ENCODE peak calls at places on chromosome X, in four cellular contexts. K is HepG2, I is H1, Z is HCT116. H is an unnamed sample.

GRCh38 chrX:144732588-144732987 is 514.7 kb upstream of the SPANXN1 start:
- DNase-seq in K (no peak), I (no peak), Z (no peak), H (no peak)

GRCh38 chrX:24333371-24333770 is 19.5 kb upstream of the SUPT20HL2 start:
- DNase-seq in K (no peak), I (no peak), Z (no peak), H (no peak)

GRCh38 chrX:113260474-113260873 is 419.8 kb upstream of the AMOT start:
- DNase-seq in K (peak), I (no peak), Z (peak), H (no peak)

GRCh38 chrX:104750146-104750699 is 184.2 kb downstream of the IL1RAPL2 start:
- DNase-seq in K (no peak), I (no peak), Z (no peak), H (no peak)

GRCh38 chrX:50475208-50475607 is 4.6 kb upstream of the DGKK start:
- DNase-seq in K (no peak), I (no peak), Z (no peak), H (no peak)

GRCh38 chrX:1534321-1535168 is 2.4 kb downstream of the P2RY8 start:
- DNase-seq in K (no peak), I (peak), Z (no peak), H (peak)

GRCh38 chrX:153886915-153887314 is 942 bp upstream of the L1CAM start:
- DNase-seq in K (no peak), I (no peak), Z (no peak), H (no peak)

GRCh38 chrX:3066555-3066954 is 25.3 kb downstream of the ARSF start:
- DNase-seq in K (no peak), I (no peak), Z (no peak), H (no peak)

GRCh38 chrX:41518841-41519220 is 71.7 kb downstream of the NYX start:
- DNase-seq in K (no peak), I (no peak), Z (no peak), H (no peak)

GRCh38 chrX:23554304-23554703 is 113.0 kb upstream of the PRDX4 start:
- DNase-seq in K (peak), I (no peak), Z (peak), H (no peak)

GRCh38 chrX:115177941-115178340 is 11.3 kb upstream of the RBMXL3 start:
- DNase-seq in K (no peak), I (no peak), Z (no peak), H (no peak)

GRCh38 chrX:111095974-111096870 is at the start of gene PAK3:
- DNase-seq in K (no peak), I (peak), Z (no peak), H (no peak)

GRCh38 chrX:349196-349595 is 30.6 kb upstream of the GTPBP6 start:
- DNase-seq in K (no peak), I (no peak), Z (no peak), H (no peak)

DNA sequence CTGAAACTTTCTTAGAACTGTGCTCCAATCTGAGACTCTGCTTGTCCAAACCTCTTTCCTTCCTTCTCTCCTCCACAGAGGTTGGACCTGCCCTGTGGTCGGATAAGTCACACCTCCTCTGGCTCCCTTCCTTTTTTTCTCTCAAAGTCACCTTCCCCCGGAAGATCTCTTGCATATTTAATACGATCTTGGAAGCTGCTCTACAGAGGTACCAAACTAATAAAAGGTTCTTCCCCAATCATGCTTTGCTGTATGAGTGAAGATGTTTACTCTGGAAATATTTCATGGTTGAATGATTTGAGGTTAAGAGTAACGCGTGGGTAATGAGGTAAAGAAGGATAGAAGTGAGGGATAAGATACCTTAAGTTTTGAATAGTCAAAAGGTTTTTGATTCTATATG is 166.0 kb downstream of the ATG4A start:
- DNase-seq in K (no peak), I (no peak), Z (no peak), H (no peak)
- TF ChIP-seq FOSL1 in K (no peak), I (no peak), Z (no peak), H (no peak)

DNA sequence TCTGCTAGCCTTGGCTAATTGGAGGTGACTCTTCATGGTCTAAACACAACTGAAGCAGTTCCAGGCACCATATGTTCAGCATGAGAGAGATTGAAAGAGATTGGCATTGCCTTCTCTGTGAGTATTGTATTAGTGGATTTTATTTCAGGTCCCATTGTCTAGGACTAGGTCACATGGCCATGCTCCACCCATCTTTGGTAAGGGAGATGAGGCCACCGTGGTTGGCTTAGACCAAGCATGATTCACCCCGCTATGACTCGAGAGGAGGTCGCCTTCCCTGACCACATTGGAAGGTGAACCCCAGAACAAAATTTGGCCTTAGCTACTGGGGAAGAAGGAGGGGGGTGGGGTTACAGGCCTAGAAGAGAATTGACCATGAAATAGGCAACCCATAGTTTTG is 109.9 kb upstream of the BCOR start:
- DNase-seq in K (no peak), I (no peak), Z (no peak), H (peak)
- TF ChIP-seq FOSL1 in K (no peak), I (no peak), Z (no peak), H (no peak)

GRCh38 chrX:134546187-134546586 is 86.2 kb downstream of the HPRT1 start:
- DNase-seq in K (no peak), I (no peak), Z (no peak), H (no peak)

GRCh38 chrX:134547047-134547679 is 87.2 kb downstream of the HPRT1 start:
- DNase-seq in K (no peak), I (no peak), Z (no peak), H (no peak)

GRCh38 chrX:134545524-134545923 is 85.6 kb downstream of the HPRT1 start:
- DNase-seq in K (no peak), I (no peak), Z (no peak), H (no peak)

GRCh38 chrX:134548844-134549205 is 88.9 kb downstream of the HPRT1 start:
- DNase-seq in K (no peak), I (no peak), Z (no peak), H (no peak)

DNA sequence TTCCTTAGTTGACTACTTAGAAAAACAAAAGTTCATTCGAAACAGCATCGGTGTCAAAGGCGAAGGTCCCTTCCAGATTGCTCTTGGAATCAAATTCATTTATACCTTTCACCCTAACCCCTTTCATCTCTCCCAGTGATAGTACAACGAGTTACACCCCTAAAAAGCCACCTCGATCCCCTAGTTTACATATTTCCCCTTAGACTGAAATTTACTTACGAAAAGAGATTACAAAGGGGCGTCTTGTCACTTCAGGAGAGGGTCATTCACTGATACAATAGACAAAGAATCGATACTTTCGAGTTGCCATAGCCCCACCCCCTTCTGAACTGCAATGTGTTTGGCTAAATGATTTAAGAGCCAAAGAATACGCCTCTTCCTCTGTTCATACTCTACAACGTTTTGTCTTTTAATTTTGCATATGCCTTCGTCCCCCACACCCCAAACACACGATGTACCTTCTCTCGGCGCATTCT is 88.3 kb downstream of the HPRT1 start:
- DNase-seq in K (no peak), I (no peak), Z (no peak), H (no peak)
- TF ChIP-seq FOSL1 in K (no peak), I (no peak), Z (no peak), H (no peak)

GRCh38 chrX:14095702-14096101 is 66.0 kb upstream of the GEMIN8 start:
- DNase-seq in K (peak), I (peak), Z (peak), H (peak)
- TF ChIP-seq FOSL1 in K (no peak), I (no peak), Z (no peak), H (no peak)

DNA sequence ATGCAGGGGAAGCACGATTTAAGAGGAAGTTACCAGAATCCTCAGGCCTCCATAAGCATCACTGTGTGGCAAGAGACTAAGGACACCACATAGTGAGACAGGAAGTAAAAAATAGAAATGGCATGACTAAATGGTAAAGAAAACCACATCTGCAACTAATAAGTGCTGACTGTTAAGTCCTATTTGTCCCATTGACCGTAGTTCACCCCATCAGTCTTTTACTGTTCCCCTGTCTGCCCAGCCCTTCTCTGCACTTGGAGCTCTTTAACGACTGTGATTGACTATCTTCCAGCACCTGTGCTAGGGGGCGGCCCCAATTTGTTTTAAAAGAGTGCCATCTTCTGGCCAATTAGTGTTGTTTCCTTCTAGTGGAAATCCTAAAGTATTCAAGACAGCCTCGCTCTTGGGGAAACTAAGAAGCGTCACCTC is 94.2 kb downstream of the MAOA start:
- DNase-seq in K (peak), I (peak), Z (peak), H (peak)
- TF ChIP-seq FOSL1 in K (no peak), I (no peak), Z (no peak), H (no peak)

DNA sequence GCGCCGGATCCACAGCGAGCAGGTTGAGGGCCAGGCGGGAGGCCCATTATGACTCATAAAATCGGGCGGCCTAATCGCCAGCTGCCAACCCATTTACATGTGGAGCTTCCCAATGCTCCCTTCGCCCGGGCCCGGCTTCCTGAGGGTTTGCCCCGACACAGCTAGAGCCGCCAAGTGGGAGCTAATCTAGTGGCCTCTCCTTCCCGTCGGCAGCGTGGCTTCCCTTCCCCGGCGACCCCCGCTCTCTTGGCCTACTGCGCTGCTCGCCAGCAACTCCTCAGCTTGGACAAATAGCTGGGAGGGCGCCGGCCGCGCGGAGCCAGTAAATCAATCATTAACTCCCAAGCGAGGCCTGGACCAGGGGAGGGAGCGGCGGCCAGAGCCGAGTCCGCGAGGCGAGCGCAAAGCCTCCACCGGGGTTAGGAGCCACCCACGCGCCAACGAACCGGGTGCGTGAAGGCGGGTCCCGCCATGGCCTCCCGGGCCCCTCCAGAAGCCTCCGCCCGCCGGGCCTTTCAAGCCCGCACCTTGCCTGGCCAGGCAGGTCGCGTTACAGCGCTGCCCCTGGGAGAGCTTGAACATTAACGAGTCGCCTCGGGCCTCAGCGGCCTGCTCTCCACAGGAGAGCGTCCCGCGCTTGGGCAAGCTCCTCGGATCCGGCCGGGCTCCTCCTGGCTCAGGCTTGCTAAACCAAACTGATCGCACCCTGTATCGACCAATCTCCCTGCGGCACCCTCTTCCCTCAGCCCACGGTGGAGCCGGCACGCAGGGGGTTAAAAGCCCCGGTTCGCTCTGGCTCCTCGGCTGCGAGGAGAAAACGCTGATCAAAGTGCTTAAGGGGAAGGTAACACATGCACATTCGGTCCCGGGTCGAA is 10.6 kb upstream of the BCOR start:
- DNase-seq in K (peak), I (peak), Z (no peak), H (peak)
- TF ChIP-seq FOSL1 in K (no peak), I (no peak), Z (no peak), H (no peak)

GRCh38 chrX:120697053-120697452 is 67.2 kb upstream of the C1GALT1C1 start:
- DNase-seq in K (no peak), I (no peak), Z (no peak), H (no peak)
- TF ChIP-seq FOSL1 in K (no peak), I (no peak), Z (no peak), H (no peak)